ENCODE peak calls at places on chromosomes 1 and 21, in ten cellular contexts. T, K, S, L, J, D, A, E, U and X are unnamed samples.
A peak's percentile ranks its signal among the peaks of the same experiment; 100 is the strongest.

GRCh38 chr1:198774418-198774817 is 135.6 kb downstream of the PTPRC start:
- DNase-seq in T (no peak), K (no peak), S (no peak), L (no peak), J (no peak), D (no peak), A (no peak), E (no peak), U (no peak), X (no peak)

GRCh38 chr1:183993132-183993531 is 44.4 kb downstream of the COLGALT2 start:
- DNase-seq in T (no peak), K (no peak), S (no peak), L (no peak), J (no peak), D (no peak), A (no peak), E (no peak), U (no peak), X (no peak)

GRCh38 chr1:229980009-229980408 is 87.0 kb upstream of the GALNT2 start:
- DNase-seq in T (no peak), K (no peak), S (no peak), L (no peak), J (no peak), D (no peak), A (no peak), E (no peak), U (no peak), X (no peak)

GRCh38 chr1:39295901-39296300 is 91.4 kb downstream of the MACF1 start:
- DNase-seq in T (no peak), K (no peak), S (no peak), L (no peak), J (no peak), D (no peak), A (no peak), E (no peak), U (no peak), X (no peak)

GRCh38 chr1:226702318-226702956 is 36.6 kb downstream of the ITPKB start:
- DNase-seq in T (no peak), K (no peak), S (no peak), L (no peak), J (no peak), D (no peak), A (peak; percentile 37), E (no peak), U (no peak), X (peak; percentile 67)

GRCh38 chr1:52140633-52141512 is 1.0 kb upstream of the ZFYVE9 start:
- DNase-seq in T (no peak), K (no peak), S (no peak), L (no peak), J (no peak), D (no peak), A (no peak), E (no peak), U (no peak), X (no peak)

GRCh38 chr1:166354411-166354810 is 187.6 kb upstream of the FAM78B start:
- DNase-seq in T (no peak), K (no peak), S (no peak), L (no peak), J (no peak), D (no peak), A (no peak), E (peak; percentile 52), U (no peak), X (no peak)

GRCh38 chr1:9128161-9128519 is 762 bp downstream of the GPR157 start:
- DNase-seq in T (peak; percentile 41), K (no peak), S (no peak), L (no peak), J (no peak), D (no peak), A (no peak), E (peak; percentile 48), U (no peak), X (peak; percentile 60)

GRCh38 chr21:41411449-41412089 is 14.5 kb upstream of the MX1 start:
- DNase-seq in T (no peak), K (no peak), S (no peak), L (no peak), J (no peak), D (no peak), A (no peak), E (no peak), U (peak; percentile 15), X (no peak)

GRCh38 chr1:13732971-13733667 is 33.1 kb downstream of the PRDM2 start:
- DNase-seq in T (no peak), K (no peak), S (no peak), L (no peak), J (no peak), D (no peak), A (no peak), E (no peak), U (no peak), X (no peak)

GRCh38 chr1:110136911-110137310 is 13.4 kb upstream of the SLC6A17 start:
- DNase-seq in T (peak; percentile 28), K (peak; percentile 88), S (no peak), L (peak; percentile 37), J (peak; percentile 56), D (no peak), A (no peak), E (no peak), U (no peak), X (no peak)

GRCh38 chr1:56867491-56867890 is 12.9 kb downstream of the C8A start:
- DNase-seq in T (no peak), K (no peak), S (no peak), L (no peak), J (no peak), D (no peak), A (no peak), E (no peak), U (no peak), X (no peak)

GRCh38 chr1:38009088-38009840 is 3.3 kb upstream of the UTP11 start:
- DNase-seq in T (no peak), K (no peak), S (no peak), L (no peak), J (no peak), D (no peak), A (no peak), E (no peak), U (peak; percentile 81), X (peak; percentile 96)

GRCh38 chr1:224106568-224107281 is 7.2 kb upstream of the FBXO28 start:
- DNase-seq in T (no peak), K (no peak), S (no peak), L (no peak), J (no peak), D (no peak), A (no peak), E (peak; percentile 82), U (no peak), X (no peak)

GRCh38 chr1:90579212-90579802 is 137.8 kb downstream of the BARHL2 start:
- DNase-seq in T (no peak), K (no peak), S (peak; percentile 66), L (no peak), J (no peak), D (no peak), A (no peak), E (peak; percentile 36), U (no peak), X (no peak)

GRCh38 chr1:116852367-116852766 is 57.3 kb upstream of the PTGFRN start:
- DNase-seq in T (no peak), K (no peak), S (no peak), L (no peak), J (no peak), D (peak; percentile 56), A (no peak), E (no peak), U (no peak), X (no peak)

GRCh38 chr1:206851611-206852010 is 13.8 kb upstream of the IL20 start:
- DNase-seq in T (no peak), K (no peak), S (no peak), L (no peak), J (no peak), D (no peak), A (no peak), E (no peak), U (no peak), X (no peak)